ENCODE peak calls at places on chromosomes 13 and 19, in four cellular contexts. O is H1, P is right atrium auricular region, T is neural progenitor cell. Q is an unnamed sample.

GRCh38 chr13:47144782-47145181 is 247.9 kb upstream of the HTR2A start:
- DNase-seq in O (no peak), P (no peak), T (no peak), Q (no peak)

GRCh38 chr19:39082745-39083598 is 1.2 kb upstream of the ACP7 start:
- DNase-seq in O (no peak), P (no peak), T (no peak), Q (no peak)

GRCh38 chr13:101552797-101553196 is 100.3 kb downstream of the ITGBL1 start:
- DNase-seq in O (no peak), P (no peak), T (no peak), Q (no peak)

GRCh38 chr19:46471116-46471733 is at the start of gene PNMA8A:
- DNase-seq in O (peak), P (peak), T (peak), Q (peak)

GRCh38 chr19:2607712-2608601 is 94.5 kb downstream of the GNG7 start:
- DNase-seq in O (no peak), P (no peak), T (no peak), Q (no peak)

GRCh38 chr13:34300559-34300958 is 482.6 kb downstream of the RFC3 start:
- DNase-seq in O (no peak), P (no peak), T (no peak), Q (no peak)

GRCh38 chr13:111899714-111900389 is 167.1 kb upstream of the SOX1 start:
- DNase-seq in O (no peak), P (peak), T (no peak), Q (no peak)

GRCh38 chr19:47157455-47158321 is 27.1 kb downstream of the SAE1 start:
- DNase-seq in O (peak), P (peak), T (peak), Q (no peak)

GRCh38 chr19:3981736-3982681 is 3.3 kb downstream of the EEF2 start:
- DNase-seq in O (no peak), P (no peak), T (no peak), Q (no peak)

GRCh38 chr13:29484236-29484635 is 111.3 kb downstream of the SLC7A1 start:
- DNase-seq in O (no peak), P (no peak), T (peak), Q (no peak)

GRCh38 chr19:43152217-43152616 is 34.1 kb downstream of the PSG5 start:
- DNase-seq in O (no peak), P (no peak), T (no peak), Q (no peak)

GRCh38 chr13:41017153-41017552 is 2.0 kb downstream of the ELF1 start:
- DNase-seq in O (no peak), P (no peak), T (no peak), Q (no peak)

GRCh38 chr19:16608290-16608704 is 19.7 kb downstream of the MED26 start:
- DNase-seq in O (no peak), P (peak), T (no peak), Q (peak)

GRCh38 chr13:30049692-30050091 is 199.3 kb upstream of the UBL3 start:
- DNase-seq in O (no peak), P (no peak), T (no peak), Q (no peak)

GRCh38 chr19:46725859-46726393 is 9.0 kb upstream of the PRKD2 start:
- DNase-seq in O (no peak), P (no peak), T (no peak), Q (no peak)

GRCh38 chr13:31274345-31274870 is 74.6 kb downstream of the B3GLCT start:
- DNase-seq in O (no peak), P (no peak), T (no peak), Q (no peak)

GRCh38 chr13:41813426-41813825 is 147.5 kb downstream of the VWA8 start:
- DNase-seq in O (no peak), P (no peak), T (no peak), Q (no peak)

GRCh38 chr13:39875111-39875510 is 219.6 kb downstream of the COG6 start:
- DNase-seq in O (no peak), P (no peak), T (no peak), Q (no peak)

GRCh38 chr13:71867101-71867814 is at the start of gene DACH1:
- DNase-seq in O (no peak), P (no peak), T (peak), Q (peak)

GRCh38 chr13:106521101-106521799 is 14.2 kb downstream of the EFNB2 start:
- DNase-seq in O (no peak), P (no peak), T (no peak), Q (no peak)

GRCh38 chr13:44715287-44716224 is 139.4 kb upstream of the TSC22D1 start:
- DNase-seq in O (no peak), P (no peak), T (no peak), Q (no peak)

GRCh38 chr13:91216928-91217700 is 130.4 kb upstream of the MIR17HG start:
- DNase-seq in O (no peak), P (no peak), T (peak), Q (no peak)

GRCh38 chr19:2546128-2547032 is 70.5 kb downstream of the GADD45B start:
- DNase-seq in O (no peak), P (peak), T (peak), Q (peak)

GRCh38 chr19:39296906-39297305 is 699 bp downstream of the IFNL1 start:
- DNase-seq in O (no peak), P (no peak), T (no peak), Q (no peak)

GRCh38 chr19:42277821-42278809 is 9.1 kb downstream of the CIC start:
- DNase-seq in O (no peak), P (no peak), T (no peak), Q (peak)

GRCh38 chr19:31699421-31699820 is 350.2 kb upstream of the TSHZ3 start:
- DNase-seq in O (no peak), P (no peak), T (peak), Q (no peak)

GRCh38 chr13:50037788-50038187 is 22.5 kb downstream of the KCNRG start:
- DNase-seq in O (no peak), P (no peak), T (no peak), Q (no peak)

GRCh38 chr13:53694814-53695533 is 666.4 kb downstream of the OLFM4 start:
- DNase-seq in O (no peak), P (no peak), T (peak), Q (no peak)

GRCh38 chr19:37909661-37910199 is 2.7 kb downstream of the SIPA1L3 start:
- DNase-seq in O (no peak), P (no peak), T (no peak), Q (no peak)

GRCh38 chr19:31290926-31291590 is 58.2 kb downstream of the TSHZ3 start:
- DNase-seq in O (no peak), P (no peak), T (no peak), Q (no peak)

GRCh38 chr19:31263317-31263716 is 85.9 kb downstream of the TSHZ3 start:
- DNase-seq in O (no peak), P (no peak), T (no peak), Q (peak)

GRCh38 chr13:48304132-48304876 is 753 bp downstream of the RB1 start:
- DNase-seq in O (no peak), P (no peak), T (peak), Q (peak)

GRCh38 chr13:114157869-114158495 is 21.1 kb upstream of the CFAP97D2 start:
- DNase-seq in O (no peak), P (no peak), T (no peak), Q (no peak)

GRCh38 chr19:45455707-45456499 is 11.9 kb upstream of the FOSB start:
- DNase-seq in O (no peak), P (peak), T (peak), Q (peak)
- H3K4me3 ChIP-seq in O (no peak), P (no peak), T (no peak), Q (no peak)

DNA sequence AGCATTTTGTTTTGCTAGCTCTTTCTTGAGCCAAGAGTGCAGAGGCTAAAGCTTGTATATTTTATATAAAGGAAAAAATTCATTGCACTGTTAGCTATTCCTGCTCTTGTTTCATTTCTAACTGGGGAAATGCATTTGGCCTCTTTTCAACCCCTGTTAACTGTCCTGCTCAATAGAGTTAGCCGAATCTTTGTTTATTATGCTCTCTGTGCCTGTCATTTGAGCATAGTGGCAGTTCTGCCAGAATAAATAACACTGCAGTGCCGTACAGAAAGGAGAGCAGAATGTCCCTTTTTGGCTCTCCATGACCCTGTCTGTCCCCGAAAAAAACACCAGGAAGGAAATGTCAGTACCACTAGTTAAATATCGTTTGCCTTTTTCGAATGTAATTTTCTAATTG is 350.8 kb downstream of the MYO16 start:
- DNase-seq in O (no peak), P (no peak), T (no peak), Q (no peak)
- H3K27ac ChIP-seq in O (no peak), P (no peak), T (no peak), Q (no peak)

GRCh38 chr19:48990400-48990799 is 2.7 kb downstream of the GYS1 start:
- DNase-seq in O (no peak), P (no peak), T (no peak), Q (no peak)
- H3K4me3 ChIP-seq in O (no peak), P (no peak), T (no peak), Q (no peak)

GRCh38 chr19:1060689-1061088 is 6.3 kb upstream of the ARHGAP45 start:
- DNase-seq in O (no peak), P (no peak), T (no peak), Q (no peak)

GRCh38 chr19:1061987-1062386 is 5.0 kb upstream of the ARHGAP45 start:
- DNase-seq in O (no peak), P (no peak), T (no peak), Q (no peak)

GRCh38 chr19:1063909-1064660 is 2.9 kb upstream of the ARHGAP45 start:
- DNase-seq in O (no peak), P (no peak), T (no peak), Q (no peak)

GRCh38 chr19:1063030-1063908 is 3.7 kb upstream of the ARHGAP45 start:
- DNase-seq in O (no peak), P (no peak), T (no peak), Q (no peak)

DNA sequence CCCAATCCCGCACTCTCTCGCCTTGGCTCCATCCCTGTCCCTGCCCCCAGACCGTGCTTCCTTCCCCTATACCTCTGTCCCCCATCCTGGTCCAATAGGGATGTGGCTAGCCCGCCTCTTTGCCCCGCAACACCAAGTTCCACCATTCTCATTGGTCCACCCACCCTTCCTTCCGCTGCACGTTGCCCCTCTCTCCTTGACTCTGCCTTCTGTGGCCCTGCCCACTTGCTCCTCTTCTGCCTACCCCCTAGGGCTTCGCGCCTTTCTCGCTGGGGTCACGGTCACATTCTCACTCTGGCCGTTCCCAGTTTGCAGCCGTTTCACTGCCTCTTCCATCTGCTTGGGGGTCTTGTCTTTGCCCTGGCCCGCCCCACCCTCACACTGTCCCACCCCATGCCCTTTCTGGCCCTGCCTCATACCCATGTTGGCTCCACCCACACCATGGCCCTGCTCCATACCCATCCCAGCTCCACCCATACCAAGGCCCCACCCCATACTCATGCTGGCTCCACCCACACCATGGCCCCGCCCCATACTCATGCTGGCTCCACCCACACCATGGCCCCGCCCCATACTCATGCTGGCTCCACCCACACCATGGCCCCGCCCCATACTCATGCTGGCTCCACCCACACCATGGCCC is 4.5 kb upstream of the ARHGAP45 start:
- DNase-seq in O (no peak), P (no peak), T (no peak), Q (no peak)
- H3K27ac ChIP-seq in O (no peak), P (no peak), T (no peak), Q (no peak)

DNA sequence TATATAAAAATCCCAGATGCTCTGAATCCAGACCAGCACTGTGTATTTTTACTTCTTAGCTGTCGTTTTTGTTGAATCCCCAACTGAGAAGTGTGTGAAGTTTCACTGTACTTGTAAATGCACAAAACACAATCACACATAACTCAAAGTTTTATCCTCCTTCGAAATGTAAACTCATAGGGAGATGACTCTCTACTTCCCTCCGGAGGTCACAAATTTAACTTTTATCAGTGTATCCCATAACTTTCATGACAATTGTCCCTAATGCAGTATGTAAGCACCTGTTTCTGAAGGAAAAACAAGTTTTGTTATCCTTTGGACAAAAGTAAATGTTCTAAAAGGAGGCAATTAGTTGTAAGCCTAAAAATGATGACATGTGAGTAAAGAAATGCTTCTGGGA is 665.0 kb upstream of the SLITRK6 start:
- DNase-seq in O (no peak), P (no peak), T (peak), Q (no peak)
- H3K4me3 ChIP-seq in O (no peak), P (no peak), T (no peak), Q (no peak)

GRCh38 chr13:59459972-59460371 is 703.8 kb downstream of the DIAPH3 start:
- DNase-seq in O (no peak), P (no peak), T (no peak), Q (no peak)
- H3K27ac ChIP-seq in O (no peak), P (no peak), T (no peak), Q (no peak)

GRCh38 chr19:34480971-34481821 is at the start of gene WTIP:
- DNase-seq in O (no peak), P (no peak), T (peak), Q (peak)
- H3K4me3 ChIP-seq in O (peak), P (peak), T (peak), Q (peak)

Q was measured in uterus.